ENCODE peak calls at places on chromosomes 12 and 14, in nine cellular contexts. One of them, this sample, is unnamed.
A peak's percentile ranks its signal among the peaks of the same experiment; 100 is the strongest.

GRCh38 chr14:92846162-92846897 is 52.2 kb downstream of the GOLGA5 start:
- DNase-seq in HCT116: peak; percentile 2
- DNase-seq in neural progenitor cell: no peak
- DNase-seq in tibial artery: peak; percentile 24
- DNase-seq in psoas muscle: no peak
- DNase-seq in mucosa of descending colon: no peak
- DNase-seq in adipocyte: peak; percentile 28
- DNase-seq in aorta: no peak
- DNase-seq in CD4-positive, CD25-positive, alpha-beta regulatory T cell: no peak
- DNase-seq in this sample: no peak

GRCh38 chr12:94172973-94173372 is 24.6 kb downstream of the PLXNC1 start:
- DNase-seq in neural progenitor cell: no peak
- DNase-seq in mucosa of descending colon: no peak
- DNase-seq in tibial artery: peak; percentile 29
- DNase-seq in CD4-positive, CD25-positive, alpha-beta regulatory T cell: no peak
- DNase-seq in aorta: no peak
- DNase-seq in psoas muscle: no peak
- DNase-seq in adipocyte: peak; percentile 98
- DNase-seq in HCT116: no peak
- DNase-seq in this sample: peak; percentile 42

GRCh38 chr12:51760231-51760630 is 88.3 kb downstream of the FIGNL2 start:
- DNase-seq in tibial artery: no peak
- DNase-seq in CD4-positive, CD25-positive, alpha-beta regulatory T cell: no peak
- DNase-seq in mucosa of descending colon: no peak
- DNase-seq in HCT116: no peak
- DNase-seq in adipocyte: no peak
- DNase-seq in aorta: no peak
- DNase-seq in neural progenitor cell: no peak
- DNase-seq in psoas muscle: no peak
- DNase-seq in this sample: no peak

GRCh38 chr14:80906946-80907345 is 34.6 kb downstream of the CEP128 start:
- DNase-seq in neural progenitor cell: no peak
- DNase-seq in CD4-positive, CD25-positive, alpha-beta regulatory T cell: no peak
- DNase-seq in psoas muscle: no peak
- DNase-seq in adipocyte: peak; percentile 68
- DNase-seq in mucosa of descending colon: no peak
- DNase-seq in tibial artery: no peak
- DNase-seq in aorta: no peak
- DNase-seq in HCT116: no peak
- DNase-seq in this sample: no peak

GRCh38 chr12:110280784-110281548 is at the start of gene ATP2A2:
- DNase-seq in tibial artery: peak; percentile 83
- DNase-seq in neural progenitor cell: peak; percentile 97
- DNase-seq in psoas muscle: peak; percentile 95
- DNase-seq in mucosa of descending colon: peak; percentile 93
- DNase-seq in aorta: peak; percentile 94
- DNase-seq in adipocyte: peak; percentile 97
- DNase-seq in HCT116: peak; percentile 63
- DNase-seq in CD4-positive, CD25-positive, alpha-beta regulatory T cell: peak; percentile 85
- DNase-seq in this sample: peak; percentile 88

GRCh38 chr14:104419865-104420458 is 159.6 kb upstream of the C14orf180 start:
- DNase-seq in adipocyte: no peak
- DNase-seq in CD4-positive, CD25-positive, alpha-beta regulatory T cell: no peak
- DNase-seq in tibial artery: no peak
- DNase-seq in mucosa of descending colon: no peak
- DNase-seq in psoas muscle: no peak
- DNase-seq in HCT116: no peak
- DNase-seq in neural progenitor cell: no peak
- DNase-seq in aorta: no peak
- DNase-seq in this sample: peak; percentile 13

GRCh38 chr12:93502802-93503623 is 35.7 kb downstream of the MRPL42 start:
- DNase-seq in mucosa of descending colon: no peak
- DNase-seq in aorta: no peak
- DNase-seq in psoas muscle: no peak
- DNase-seq in adipocyte: peak; percentile 75
- DNase-seq in CD4-positive, CD25-positive, alpha-beta regulatory T cell: peak; percentile 45
- DNase-seq in neural progenitor cell: peak; percentile 56
- DNase-seq in tibial artery: no peak
- DNase-seq in HCT116: peak; percentile 21
- DNase-seq in this sample: peak; percentile 55

GRCh38 chr14:85471744-85472143 is 58.2 kb upstream of the FLRT2 start:
- DNase-seq in HCT116: no peak
- DNase-seq in psoas muscle: no peak
- DNase-seq in tibial artery: no peak
- DNase-seq in aorta: peak; percentile 45
- DNase-seq in CD4-positive, CD25-positive, alpha-beta regulatory T cell: no peak
- DNase-seq in mucosa of descending colon: no peak
- DNase-seq in neural progenitor cell: no peak
- DNase-seq in adipocyte: peak; percentile 79
- DNase-seq in this sample: peak; percentile 29

GRCh38 chr12:12008232-12008850 is 62.4 kb upstream of the BCL2L14 start:
- DNase-seq in tibial artery: no peak
- DNase-seq in adipocyte: no peak
- DNase-seq in mucosa of descending colon: no peak
- DNase-seq in neural progenitor cell: peak; percentile 27
- DNase-seq in psoas muscle: no peak
- DNase-seq in HCT116: no peak
- DNase-seq in aorta: no peak
- DNase-seq in CD4-positive, CD25-positive, alpha-beta regulatory T cell: no peak
- DNase-seq in this sample: no peak

GRCh38 chr12:14962180-14962579 is 779 bp upstream of the ARHGDIB start:
- DNase-seq in CD4-positive, CD25-positive, alpha-beta regulatory T cell: no peak
- DNase-seq in aorta: no peak
- DNase-seq in mucosa of descending colon: no peak
- DNase-seq in adipocyte: no peak
- DNase-seq in neural progenitor cell: no peak
- DNase-seq in tibial artery: no peak
- DNase-seq in psoas muscle: no peak
- DNase-seq in HCT116: no peak
- DNase-seq in this sample: no peak

GRCh38 chr12:128969480-128970055 is 116.3 kb downstream of the GLT1D1 start:
- DNase-seq in psoas muscle: no peak
- DNase-seq in neural progenitor cell: peak; percentile 88
- DNase-seq in tibial artery: no peak
- DNase-seq in HCT116: no peak
- DNase-seq in adipocyte: peak; percentile 48
- DNase-seq in mucosa of descending colon: no peak
- DNase-seq in CD4-positive, CD25-positive, alpha-beta regulatory T cell: no peak
- DNase-seq in aorta: no peak
- DNase-seq in this sample: no peak

GRCh38 chr12:57031228-57031670 is 14.9 kb upstream of the TAC3 start:
- DNase-seq in adipocyte: no peak
- DNase-seq in neural progenitor cell: no peak
- DNase-seq in tibial artery: no peak
- DNase-seq in mucosa of descending colon: no peak
- DNase-seq in HCT116: peak; percentile 18
- DNase-seq in psoas muscle: no peak
- DNase-seq in aorta: no peak
- DNase-seq in CD4-positive, CD25-positive, alpha-beta regulatory T cell: no peak
- DNase-seq in this sample: no peak

GRCh38 chr12:75975692-75976091 is 55.9 kb downstream of the PHLDA1 start:
- DNase-seq in CD4-positive, CD25-positive, alpha-beta regulatory T cell: no peak
- DNase-seq in adipocyte: no peak
- DNase-seq in aorta: no peak
- DNase-seq in tibial artery: no peak
- DNase-seq in psoas muscle: no peak
- DNase-seq in mucosa of descending colon: no peak
- DNase-seq in neural progenitor cell: no peak
- DNase-seq in HCT116: no peak
- DNase-seq in this sample: no peak

GRCh38 chr12:16600525-16600924 is 5.4 kb downstream of the LMO3 start:
- DNase-seq in CD4-positive, CD25-positive, alpha-beta regulatory T cell: no peak
- DNase-seq in tibial artery: no peak
- DNase-seq in psoas muscle: no peak
- DNase-seq in adipocyte: no peak
- DNase-seq in HCT116: no peak
- DNase-seq in neural progenitor cell: no peak
- DNase-seq in mucosa of descending colon: no peak
- DNase-seq in aorta: no peak
- DNase-seq in this sample: no peak

GRCh38 chr12:95959107-95959506 is 16.0 kb downstream of the AMDHD1 start:
- DNase-seq in adipocyte: peak; percentile 33
- DNase-seq in psoas muscle: no peak
- DNase-seq in CD4-positive, CD25-positive, alpha-beta regulatory T cell: no peak
- DNase-seq in HCT116: peak; percentile 29
- DNase-seq in mucosa of descending colon: no peak
- DNase-seq in tibial artery: no peak
- DNase-seq in aorta: no peak
- DNase-seq in neural progenitor cell: peak; percentile 35
- DNase-seq in this sample: no peak

DNA sequence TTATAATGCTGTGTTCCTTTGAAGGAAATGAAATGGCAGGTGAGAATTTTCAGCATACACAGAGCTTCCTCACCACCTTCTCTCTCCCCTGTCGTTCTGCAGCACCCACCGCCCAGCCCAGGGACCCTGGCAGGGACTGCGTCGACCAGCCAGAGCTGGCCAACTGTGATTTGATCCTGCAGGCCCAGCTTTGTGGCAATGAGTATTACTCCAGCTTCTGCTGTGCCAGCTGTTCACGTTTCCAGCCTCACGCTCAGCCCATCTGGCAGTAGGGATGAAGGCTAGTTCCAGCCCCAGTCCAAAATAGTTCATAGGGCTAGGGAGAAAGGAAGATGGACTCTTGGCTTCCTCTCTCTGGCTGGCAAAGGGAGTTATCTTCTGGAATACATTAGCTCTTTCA is 35.1 kb downstream of the PAPLN start:
- DNase-seq in CD4-positive, CD25-positive, alpha-beta regulatory T cell: no peak
- DNase-seq in mucosa of descending colon: peak; percentile 12
- DNase-seq in neural progenitor cell: no peak
- DNase-seq in psoas muscle: no peak
- DNase-seq in adipocyte: no peak
- DNase-seq in HCT116: no peak
- DNase-seq in aorta: no peak
- DNase-seq in tibial artery: no peak
- DNase-seq in this sample: no peak
- H3K4me1 ChIP-seq in CD4-positive, CD25-positive, alpha-beta regulatory T cell: peaks cover 8% of the 10 kb centered on the region
- H3K4me1 ChIP-seq in mucosa of descending colon: peaks cover 3% of the 10 kb centered on the region
- H3K4me1 ChIP-seq in neural progenitor cell: no peaks in the 10 kb centered on the region
- H3K4me1 ChIP-seq in psoas muscle: peaks cover 17% of the 10 kb centered on the region
- H3K4me1 ChIP-seq in adipocyte: peaks cover 15% of the 10 kb centered on the region
- H3K4me1 ChIP-seq in HCT116: no peaks in the 10 kb centered on the region
- H3K4me1 ChIP-seq in aorta: no peaks in the 10 kb centered on the region
- H3K4me1 ChIP-seq in tibial artery: no peaks in the 10 kb centered on the region
- H3K4me1 ChIP-seq in this sample: peaks cover 2% of the 10 kb centered on the region

DNA sequence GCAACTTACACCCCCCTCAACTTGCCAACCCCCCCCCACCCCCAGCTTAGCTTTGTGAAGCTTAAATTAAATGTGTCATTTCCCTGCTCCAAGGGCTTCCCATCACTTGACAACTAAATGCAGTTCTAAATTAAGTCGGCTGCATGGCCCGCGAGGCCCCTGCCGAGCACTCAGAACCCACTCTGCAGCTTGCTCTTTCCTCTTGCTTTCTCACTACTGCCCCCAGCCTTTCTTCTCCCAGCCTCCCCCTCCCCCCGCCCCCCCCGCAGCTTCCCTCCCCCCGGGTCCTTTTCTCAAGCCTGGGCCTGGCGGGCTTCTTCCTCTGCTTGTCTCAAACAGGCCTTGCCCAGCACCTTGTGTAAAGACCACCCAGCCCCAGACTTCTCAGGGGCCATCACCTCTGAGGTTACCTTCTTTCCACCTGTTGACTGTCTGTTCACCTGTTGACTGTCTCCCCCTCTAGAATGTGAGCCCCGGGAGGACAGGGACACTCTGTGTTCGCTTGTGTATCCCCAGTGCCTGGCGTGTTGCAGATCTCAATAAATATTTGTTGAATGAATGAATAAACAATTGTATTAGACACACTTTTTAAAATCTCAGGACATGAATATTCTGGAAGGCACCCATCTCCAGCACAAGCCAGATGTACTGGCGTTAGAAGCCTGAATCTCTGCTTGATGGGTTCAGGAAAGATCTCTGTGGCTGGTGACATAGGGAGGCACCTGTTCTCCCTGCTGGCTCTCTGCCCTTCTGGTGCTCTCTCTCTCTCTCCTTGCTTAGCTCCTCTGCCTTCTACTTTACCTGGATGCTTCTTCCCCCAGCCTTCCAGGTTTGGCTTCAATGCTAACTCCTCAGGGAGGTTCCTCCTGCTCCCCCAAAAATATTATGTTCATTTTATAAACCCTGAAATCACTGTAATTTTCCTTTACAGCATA is 1.2 kb downstream of the CYP46A1 start:
- DNase-seq in HCT116: no peak
- DNase-seq in aorta: peak; percentile 16
- DNase-seq in mucosa of descending colon: no peak
- DNase-seq in adipocyte: no peak
- DNase-seq in tibial artery: no peak
- DNase-seq in neural progenitor cell: peak; percentile 44
- DNase-seq in CD4-positive, CD25-positive, alpha-beta regulatory T cell: no peak
- DNase-seq in psoas muscle: no peak
- DNase-seq in this sample: no peak
- H3K4me3 ChIP-seq in HCT116: no peak overlapping the region
- H3K4me3 ChIP-seq in aorta: no peak overlapping the region
- H3K4me3 ChIP-seq in mucosa of descending colon: no peak overlapping the region
- H3K4me3 ChIP-seq in adipocyte: no peak overlapping the region
- H3K4me3 ChIP-seq in tibial artery: no peak overlapping the region
- H3K4me3 ChIP-seq in neural progenitor cell: peak overlapping the region; percentile 81
- H3K4me3 ChIP-seq in CD4-positive, CD25-positive, alpha-beta regulatory T cell: no peak overlapping the region
- H3K4me3 ChIP-seq in psoas muscle: no peak overlapping the region
- H3K4me3 ChIP-seq in this sample: no peak overlapping the region

DNA sequence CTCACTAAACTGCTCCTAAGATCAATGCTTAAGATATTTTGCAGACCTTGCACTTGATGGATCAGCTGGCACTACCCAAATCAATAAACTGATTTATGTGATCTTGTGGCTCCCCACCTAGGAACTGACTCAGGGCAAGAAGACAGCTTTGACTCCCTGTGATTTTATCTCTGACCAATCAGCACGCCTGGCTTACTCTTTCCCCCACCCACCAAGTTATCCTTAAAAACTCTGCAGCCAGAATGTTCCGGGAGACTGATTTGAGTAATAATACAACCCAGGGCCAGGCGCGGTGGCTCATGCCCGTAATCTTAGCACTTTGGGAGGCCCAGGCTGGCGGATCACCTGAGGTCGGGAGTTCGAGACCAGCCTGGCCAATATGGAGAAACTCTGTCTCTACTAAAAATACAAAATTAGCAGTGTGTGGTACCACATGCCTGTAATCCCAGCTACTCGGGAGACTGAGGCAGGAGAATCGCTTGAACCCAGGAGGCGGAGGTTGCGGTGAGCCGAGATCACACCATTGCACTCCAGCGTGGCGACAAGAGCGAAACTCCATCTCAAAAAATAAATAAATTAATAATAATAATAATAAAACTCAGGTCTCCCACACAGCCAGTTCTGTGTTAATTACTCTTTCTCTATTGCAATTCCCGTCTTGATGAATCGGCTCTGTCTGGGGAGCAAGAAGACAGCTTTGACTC is 12.0 kb downstream of the MORN3 start:
- DNase-seq in CD4-positive, CD25-positive, alpha-beta regulatory T cell: no peak
- DNase-seq in neural progenitor cell: no peak
- DNase-seq in mucosa of descending colon: no peak
- DNase-seq in aorta: no peak
- DNase-seq in tibial artery: no peak
- DNase-seq in HCT116: no peak
- DNase-seq in adipocyte: no peak
- DNase-seq in psoas muscle: no peak
- DNase-seq in this sample: no peak
- H3K4me1 ChIP-seq in CD4-positive, CD25-positive, alpha-beta regulatory T cell: peaks cover 37% of the 10 kb centered on the region
- H3K4me1 ChIP-seq in neural progenitor cell: peaks cover 14% of the 10 kb centered on the region
- H3K4me1 ChIP-seq in mucosa of descending colon: no peaks in the 10 kb centered on the region
- H3K4me1 ChIP-seq in aorta: no peaks in the 10 kb centered on the region
- H3K4me1 ChIP-seq in tibial artery: no peaks in the 10 kb centered on the region
- H3K4me1 ChIP-seq in HCT116: peaks cover 12% of the 10 kb centered on the region
- H3K4me1 ChIP-seq in adipocyte: no peaks in the 10 kb centered on the region
- H3K4me1 ChIP-seq in psoas muscle: no peaks in the 10 kb centered on the region
- H3K4me1 ChIP-seq in this sample: no peaks in the 10 kb centered on the region

GRCh38 chr12:44848771-44849085 is 27.4 kb downstream of the NELL2 start:
- DNase-seq in adipocyte: no peak
- DNase-seq in aorta: no peak
- DNase-seq in mucosa of descending colon: no peak
- DNase-seq in neural progenitor cell: no peak
- DNase-seq in psoas muscle: no peak
- DNase-seq in tibial artery: no peak
- DNase-seq in CD4-positive, CD25-positive, alpha-beta regulatory T cell: no peak
- DNase-seq in HCT116: no peak
- DNase-seq in this sample: no peak
- H3K4me3 ChIP-seq in adipocyte: no peak overlapping the region
- H3K4me3 ChIP-seq in aorta: no peak overlapping the region
- H3K4me3 ChIP-seq in mucosa of descending colon: no peak overlapping the region
- H3K4me3 ChIP-seq in neural progenitor cell: no peak overlapping the region
- H3K4me3 ChIP-seq in psoas muscle: no peak overlapping the region
- H3K4me3 ChIP-seq in tibial artery: no peak overlapping the region
- H3K4me3 ChIP-seq in CD4-positive, CD25-positive, alpha-beta regulatory T cell: no peak overlapping the region
- H3K4me3 ChIP-seq in HCT116: no peak overlapping the region
- H3K4me3 ChIP-seq in this sample: no peak overlapping the region

This sample was measured in lung.